ENCODE peak calls at places on chromosomes 12 and 14, in six cellular contexts. K, Z, S, E, W and L are unnamed samples.

GRCh38 chr14:72632727-72633126 is 261.2 kb downstream of the DPF3 start:
- DNase-seq in Z (no peak), K (no peak), E (no peak), W (no peak), S (no peak), L (no peak)

GRCh38 chr12:5522358-5523335 is 90.7 kb downstream of the NTF3 start:
- DNase-seq in W (no peak), E (no peak), S (no peak), Z (no peak), K (no peak), L (no peak)

GRCh38 chr14:64503184-64503433 is 529 bp downstream of the ZBTB25 start:
- DNase-seq in W (no peak), S (no peak), E (no peak), Z (no peak), K (no peak), L (no peak)

GRCh38 chr12:87152084-87152483 is 877.1 kb downstream of the C12orf50 start:
- DNase-seq in S (no peak), E (no peak), K (no peak), W (no peak), Z (no peak), L (no peak)

GRCh38 chr14:68977137-68977740 is 1.9 kb downstream of the ACTN1 start:
- DNase-seq in Z (no peak), W (peak), E (peak), S (no peak), K (no peak), L (no peak)

GRCh38 chr14:77124345-77125274 is 17.0 kb downstream of the ZDHHC22 start:
- DNase-seq in Z (peak), S (no peak), W (peak), E (no peak), K (no peak), L (peak)

GRCh38 chr12:57133916-57134315 is 5.6 kb downstream of the LRP1 start:
- DNase-seq in W (no peak), Z (no peak), K (no peak), S (no peak), E (no peak), L (no peak)

GRCh38 chr12:2247109-2247508 is 194.3 kb downstream of the CACNA1C start:
- DNase-seq in K (no peak), S (no peak), E (no peak), W (no peak), Z (no peak), L (no peak)

GRCh38 chr12:18382486-18382885 is 121.2 kb downstream of the PIK3C2G start:
- DNase-seq in W (no peak), K (no peak), Z (no peak), S (no peak), E (no peak), L (no peak)

GRCh38 chr12:120359159-120359527 is 9.8 kb downstream of the MSI1 start:
- DNase-seq in Z (no peak), K (no peak), S (no peak), E (no peak), W (no peak), L (no peak)

GRCh38 chr14:101116065-101116464 is 212.5 kb upstream of the RTL1 start:
- DNase-seq in K (no peak), E (no peak), W (no peak), Z (no peak), S (no peak), L (no peak)

DNA sequence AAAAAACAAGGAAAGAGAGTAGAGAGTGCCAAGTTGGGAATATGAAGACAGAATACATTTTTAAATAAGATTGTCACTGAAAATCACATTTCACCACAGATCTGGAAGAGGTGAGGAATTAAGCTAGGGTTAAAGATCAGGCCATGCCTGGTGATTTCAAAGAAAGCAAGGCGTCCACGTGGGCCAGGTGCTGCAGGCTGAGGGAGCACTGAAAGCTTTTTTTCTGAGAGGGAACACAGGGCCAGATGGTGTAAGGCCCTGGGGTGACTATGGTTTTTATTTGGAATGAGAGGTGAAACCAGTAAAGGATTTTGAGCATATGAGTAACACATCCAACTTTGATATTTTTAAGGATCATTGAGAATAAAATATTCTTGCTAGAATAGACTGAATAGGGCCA is 20.9 kb downstream of the SYT1 start:
- DNase-seq in S (no peak), Z (no peak), W (no peak), K (no peak), E (no peak), L (no peak)
- TF ChIP-seq POLR2A in S (no peak), Z (no peak), W (no peak), K (no peak), E (no peak), L (no peak)

GRCh38 chr14:104593241-104593701 is 11.3 kb downstream of the TMEM179 start:
- DNase-seq in W (no peak), Z (no peak), S (no peak), E (no peak), K (no peak), L (no peak)
- TF ChIP-seq CTCF in W (no peak), Z (no peak), S (no peak), E (no peak), K (no peak), L (no peak)

GRCh38 chr12:24360907-24361306 is 411.4 kb upstream of the SOX5 start:
- DNase-seq in Z (no peak), E (peak), K (no peak), S (peak), W (no peak), L (no peak)
- TF ChIP-seq MYC in Z (no peak), E (no peak), K (no peak), S (no peak), W (no peak), L (no peak)

GRCh38 chr12:3752741-3753486 is at the start of gene CRACR2A:
- DNase-seq in E (no peak), S (peak), Z (peak), K (peak), W (peak), L (peak)
- TF ChIP-seq POLR2A in E (no peak), S (peak), Z (no peak), K (no peak), W (peak), L (peak)

DNA sequence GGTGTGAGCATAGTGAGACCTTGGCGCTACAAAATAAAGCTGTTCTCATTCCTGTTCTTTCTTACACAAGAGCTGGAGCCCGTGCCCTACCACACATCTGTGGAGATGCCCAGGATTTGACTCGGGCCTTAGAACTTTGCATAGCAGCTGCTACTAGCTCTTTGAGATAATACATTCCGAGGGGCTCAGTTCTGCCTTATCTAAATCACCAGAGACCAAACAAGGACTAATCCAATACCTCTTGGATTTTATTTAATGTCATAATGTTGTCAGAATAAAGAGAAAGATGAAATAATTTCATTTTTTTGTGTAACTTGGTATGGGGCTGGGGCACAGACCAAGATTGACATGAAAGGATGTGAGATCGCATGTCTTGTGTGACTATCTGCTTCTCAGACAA is 7.6 kb downstream of the PNP start:
- DNase-seq in Z (no peak), S (no peak), K (no peak), W (no peak), E (no peak), L (no peak)
- TF ChIP-seq CTCF in Z (no peak), S (no peak), K (no peak), W (no peak), E (no peak), L (no peak)

DNA sequence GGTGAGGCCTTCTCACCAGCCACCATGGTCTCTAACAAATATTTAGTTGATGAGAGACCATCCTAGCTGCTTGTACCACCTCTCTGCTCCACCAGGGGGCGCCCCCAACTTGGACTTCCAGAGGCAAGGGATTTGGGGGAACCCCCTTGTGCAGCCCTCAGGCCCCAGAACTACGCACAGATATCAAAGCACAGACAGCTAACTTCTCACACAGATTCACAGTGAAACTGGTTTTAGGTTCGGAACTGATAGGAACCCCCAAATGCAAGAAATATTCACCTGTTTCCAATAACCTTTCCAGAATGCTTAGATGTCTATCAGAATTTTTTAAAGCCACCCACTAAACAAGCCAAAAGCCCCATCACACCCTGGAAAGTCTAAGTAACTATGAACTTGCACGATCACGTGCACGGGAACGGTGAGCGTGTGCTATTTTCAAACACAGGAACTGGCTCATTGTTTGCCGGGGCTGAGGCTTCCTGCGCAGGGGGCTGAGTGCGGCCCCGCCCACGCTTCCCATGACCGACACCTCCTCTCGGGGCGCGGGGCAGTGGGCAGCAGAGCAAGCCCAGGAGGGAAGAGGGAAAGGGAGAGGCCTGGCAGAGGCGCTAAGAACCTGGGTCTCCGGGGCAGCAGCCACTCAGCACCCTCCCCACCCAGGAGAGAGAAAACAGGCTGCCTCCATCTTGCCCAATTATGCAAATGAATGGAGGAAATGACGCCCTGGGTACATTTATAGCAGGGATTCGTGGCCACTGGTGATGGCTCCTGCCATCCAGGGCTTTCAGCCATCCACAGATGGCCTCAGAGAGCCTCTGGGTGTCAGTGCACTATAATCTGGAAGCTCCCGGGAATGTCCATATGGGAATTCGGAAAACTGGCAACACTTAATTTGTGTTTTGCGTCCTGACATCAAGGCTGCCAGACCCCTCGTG is 79.4 kb upstream of the GPR68 start:
- DNase-seq in E (peak), S (peak), K (peak), W (peak), Z (peak), L (peak)
- TF ChIP-seq MYC in E (no peak), S (no peak), K (no peak), W (no peak), Z (peak), L (peak)